ENCODE peak calls at places on chromosome 16, in nine cellular contexts. One of them, this sample, is unnamed.

GRCh38 chr16:64131423-64131822 is 990.4 kb downstream of the CDH11 start:
- DNase-seq in DND-41: no peak
- DNase-seq in fibroblast of lung: no peak
- DNase-seq in colonic mucosa: no peak
- DNase-seq in endodermal cell: no peak
- DNase-seq in GM12878: no peak
- DNase-seq in BJ: no peak
- DNase-seq in brain microvascular endothelial cell: no peak
- DNase-seq in MM.1S: no peak
- DNase-seq in this sample: no peak

GRCh38 chr16:19520861-19521331 is 1.0 kb downstream of the GDE1 start:
- DNase-seq in DND-41: no peak
- DNase-seq in fibroblast of lung: peak; percentile 58
- DNase-seq in colonic mucosa: peak; percentile 66
- DNase-seq in endodermal cell: no peak
- DNase-seq in GM12878: peak; percentile 27
- DNase-seq in BJ: no peak
- DNase-seq in brain microvascular endothelial cell: peak; percentile 24
- DNase-seq in MM.1S: peak; percentile 48
- DNase-seq in this sample: peak; percentile 65

GRCh38 chr16:49343291-49343690 is 30.3 kb upstream of the C16orf78 start:
- DNase-seq in DND-41: no peak
- DNase-seq in fibroblast of lung: no peak
- DNase-seq in colonic mucosa: no peak
- DNase-seq in endodermal cell: no peak
- DNase-seq in GM12878: no peak
- DNase-seq in BJ: no peak
- DNase-seq in brain microvascular endothelial cell: no peak
- DNase-seq in MM.1S: no peak
- DNase-seq in this sample: no peak

GRCh38 chr16:19583665-19584300 is 28.3 kb downstream of the VPS35L start:
- DNase-seq in DND-41: no peak
- DNase-seq in fibroblast of lung: peak; percentile 48
- DNase-seq in colonic mucosa: peak; percentile 40
- DNase-seq in endodermal cell: peak; percentile 54
- DNase-seq in GM12878: no peak
- DNase-seq in BJ: no peak
- DNase-seq in brain microvascular endothelial cell: peak; percentile 47
- DNase-seq in MM.1S: peak; percentile 39
- DNase-seq in this sample: peak; percentile 52

GRCh38 chr16:49748322-49748721 is 107.6 kb downstream of the ZNF423 start:
- DNase-seq in DND-41: no peak
- DNase-seq in fibroblast of lung: peak; percentile 81
- DNase-seq in colonic mucosa: no peak
- DNase-seq in endodermal cell: no peak
- DNase-seq in GM12878: no peak
- DNase-seq in BJ: no peak
- DNase-seq in brain microvascular endothelial cell: no peak
- DNase-seq in MM.1S: no peak
- DNase-seq in this sample: no peak

GRCh38 chr16:68366062-68366461 is 55.2 kb downstream of the PRMT7 start:
- DNase-seq in DND-41: no peak
- DNase-seq in fibroblast of lung: no peak
- DNase-seq in colonic mucosa: no peak
- DNase-seq in endodermal cell: no peak
- DNase-seq in GM12878: no peak
- DNase-seq in BJ: no peak
- DNase-seq in brain microvascular endothelial cell: no peak
- DNase-seq in MM.1S: no peak
- DNase-seq in this sample: no peak

GRCh38 chr16:67190448-67191399 is 788 bp upstream of the EXOC3L1 start:
- DNase-seq in DND-41: no peak
- DNase-seq in fibroblast of lung: peak; percentile 32
- DNase-seq in colonic mucosa: no peak
- DNase-seq in endodermal cell: no peak
- DNase-seq in GM12878: no peak
- DNase-seq in BJ: no peak
- DNase-seq in brain microvascular endothelial cell: no peak
- DNase-seq in MM.1S: no peak
- DNase-seq in this sample: no peak

GRCh38 chr16:69917739-69918138 is 33.4 kb upstream of the CLEC18A start:
- DNase-seq in DND-41: no peak
- DNase-seq in fibroblast of lung: peak; percentile 98
- DNase-seq in colonic mucosa: no peak
- DNase-seq in endodermal cell: peak; percentile 92
- DNase-seq in GM12878: no peak
- DNase-seq in BJ: peak; percentile 79
- DNase-seq in brain microvascular endothelial cell: peak; percentile 95
- DNase-seq in MM.1S: no peak
- DNase-seq in this sample: peak; percentile 94

GRCh38 chr16:83113317-83113716 is 486.5 kb downstream of the CDH13 start:
- DNase-seq in DND-41: peak; percentile 49
- DNase-seq in fibroblast of lung: no peak
- DNase-seq in colonic mucosa: no peak
- DNase-seq in endodermal cell: peak; percentile 79
- DNase-seq in GM12878: no peak
- DNase-seq in BJ: no peak
- DNase-seq in brain microvascular endothelial cell: peak; percentile 32
- DNase-seq in MM.1S: no peak
- DNase-seq in this sample: no peak

GRCh38 chr16:28585674-28586073 is 11.2 kb downstream of the SULT1A2 start:
- DNase-seq in DND-41: no peak
- DNase-seq in fibroblast of lung: no peak
- DNase-seq in colonic mucosa: peak; percentile 78
- DNase-seq in endodermal cell: no peak
- DNase-seq in GM12878: no peak
- DNase-seq in BJ: no peak
- DNase-seq in brain microvascular endothelial cell: no peak
- DNase-seq in MM.1S: no peak
- DNase-seq in this sample: no peak

GRCh38 chr16:11349599-11350276 is 4.5 kb downstream of the RMI2 start:
- DNase-seq in DND-41: no peak
- DNase-seq in fibroblast of lung: peak; percentile 66
- DNase-seq in colonic mucosa: peak; percentile 62
- DNase-seq in endodermal cell: no peak
- DNase-seq in GM12878: no peak
- DNase-seq in BJ: peak; percentile 66
- DNase-seq in brain microvascular endothelial cell: no peak
- DNase-seq in MM.1S: no peak
- DNase-seq in this sample: peak; percentile 49

GRCh38 chr16:8998114-8998513 is 34.4 kb upstream of the USP7 start:
- DNase-seq in DND-41: no peak
- DNase-seq in fibroblast of lung: peak; percentile 42
- DNase-seq in colonic mucosa: no peak
- DNase-seq in endodermal cell: no peak
- DNase-seq in GM12878: no peak
- DNase-seq in BJ: peak; percentile 25
- DNase-seq in brain microvascular endothelial cell: peak; percentile 29
- DNase-seq in MM.1S: no peak
- DNase-seq in this sample: peak; percentile 55

GRCh38 chr16:80122155-80122554 is 418.6 kb upstream of the DYNLRB2 start:
- DNase-seq in DND-41: no peak
- DNase-seq in fibroblast of lung: peak; percentile 67
- DNase-seq in colonic mucosa: peak; percentile 51
- DNase-seq in endodermal cell: no peak
- DNase-seq in GM12878: no peak
- DNase-seq in BJ: peak; percentile 4
- DNase-seq in brain microvascular endothelial cell: no peak
- DNase-seq in MM.1S: no peak
- DNase-seq in this sample: no peak

GRCh38 chr16:11193494-11193893 is 62.5 kb downstream of the SOCS1 start:
- DNase-seq in DND-41: no peak
- DNase-seq in fibroblast of lung: no peak
- DNase-seq in colonic mucosa: no peak
- DNase-seq in endodermal cell: no peak
- DNase-seq in GM12878: no peak
- DNase-seq in BJ: no peak
- DNase-seq in brain microvascular endothelial cell: no peak
- DNase-seq in MM.1S: no peak
- DNase-seq in this sample: no peak

GRCh38 chr16:16830401-16830800 is 451.5 kb downstream of the NPIPA7 start:
- DNase-seq in DND-41: no peak
- DNase-seq in fibroblast of lung: no peak
- DNase-seq in colonic mucosa: no peak
- DNase-seq in endodermal cell: no peak
- DNase-seq in GM12878: no peak
- DNase-seq in BJ: no peak
- DNase-seq in brain microvascular endothelial cell: no peak
- DNase-seq in MM.1S: no peak
- DNase-seq in this sample: no peak

GRCh38 chr16:1291576-1291974 is 17.9 kb upstream of the UBE2I start:
- DNase-seq in DND-41: no peak
- DNase-seq in fibroblast of lung: no peak
- DNase-seq in colonic mucosa: no peak
- DNase-seq in endodermal cell: no peak
- DNase-seq in GM12878: no peak
- DNase-seq in BJ: no peak
- DNase-seq in brain microvascular endothelial cell: no peak
- DNase-seq in MM.1S: no peak
- DNase-seq in this sample: no peak

GRCh38 chr16:48113471-48113870 is 42.3 kb downstream of the ABCC12 start:
- DNase-seq in DND-41: no peak
- DNase-seq in fibroblast of lung: no peak
- DNase-seq in colonic mucosa: no peak
- DNase-seq in endodermal cell: peak; percentile 76
- DNase-seq in GM12878: no peak
- DNase-seq in BJ: no peak
- DNase-seq in brain microvascular endothelial cell: no peak
- DNase-seq in MM.1S: no peak
- DNase-seq in this sample: peak; percentile 25
- TF ChIP-seq CTCF in DND-41: peak; percentile 23
- TF ChIP-seq CTCF in fibroblast of lung: no peak
- TF ChIP-seq CTCF in colonic mucosa: no peak
- TF ChIP-seq CTCF in endodermal cell: peak; percentile 75
- TF ChIP-seq CTCF in GM12878: peak; percentile 16
- TF ChIP-seq CTCF in BJ: no peak
- TF ChIP-seq CTCF in brain microvascular endothelial cell: peak; percentile 34
- TF ChIP-seq CTCF in MM.1S: no peak
- TF ChIP-seq CTCF in this sample: peak; percentile 49

DNA sequence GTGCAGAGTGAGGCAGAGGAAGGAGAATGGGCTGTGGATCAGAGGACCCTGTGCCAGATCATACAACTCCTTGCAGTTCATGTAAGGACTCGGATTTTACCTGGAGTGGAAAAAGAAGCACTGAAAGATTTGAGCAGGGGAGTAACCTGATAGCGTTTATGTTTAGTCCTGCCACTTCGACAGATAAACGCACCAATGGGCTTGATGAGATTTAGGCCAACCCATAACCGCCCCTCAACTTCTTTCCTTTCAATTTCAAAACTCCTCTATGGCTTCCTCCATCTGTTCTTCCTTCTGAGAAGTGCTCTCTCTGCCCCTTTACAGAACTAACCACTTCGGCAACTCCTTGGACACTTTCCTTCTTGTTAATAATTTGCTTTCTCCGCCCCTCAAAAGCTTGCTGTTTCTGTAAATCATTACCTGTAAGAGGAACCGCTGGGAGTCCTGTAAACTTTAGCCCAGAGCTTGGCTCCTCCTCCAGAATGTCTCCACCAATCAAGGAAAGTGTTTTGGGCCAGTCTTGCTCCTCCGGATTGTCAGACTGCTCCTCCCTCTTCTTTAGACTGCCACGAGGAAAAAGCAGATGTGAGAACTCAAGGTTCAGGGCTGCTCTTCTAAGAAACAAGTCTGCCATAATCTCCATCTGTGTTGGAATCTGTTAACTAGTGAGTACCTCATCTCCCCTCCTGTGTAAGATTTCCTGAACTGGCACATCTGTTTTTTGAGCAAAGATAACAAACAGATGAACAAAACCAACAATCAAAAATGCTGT is at the start of gene ACSM3:
- DNase-seq in DND-41: peak; percentile 53
- DNase-seq in fibroblast of lung: peak; percentile 71
- DNase-seq in colonic mucosa: peak; percentile 92
- DNase-seq in endodermal cell: peak; percentile 90
- DNase-seq in GM12878: peak; percentile 93
- DNase-seq in BJ: peak; percentile 47
- DNase-seq in brain microvascular endothelial cell: peak; percentile 53
- DNase-seq in MM.1S: peak; percentile 93
- DNase-seq in this sample: peak; percentile 83
- H3K4me3 ChIP-seq in DND-41: peak within 1 kb of the TSS; percentile 15
- H3K4me3 ChIP-seq in fibroblast of lung: peak within 1 kb of the TSS; percentile 60
- H3K4me3 ChIP-seq in colonic mucosa: peak within 1 kb of the TSS; percentile 14
- H3K4me3 ChIP-seq in endodermal cell: peak within 1 kb of the TSS; percentile 77
- H3K4me3 ChIP-seq in GM12878: peak within 1 kb of the TSS; percentile 59
- H3K4me3 ChIP-seq in BJ: peak within 1 kb of the TSS; percentile 45
- H3K4me3 ChIP-seq in brain microvascular endothelial cell: peak within 1 kb of the TSS; percentile 50
- H3K4me3 ChIP-seq in MM.1S: peak within 1 kb of the TSS; percentile 66
- H3K4me3 ChIP-seq in this sample: peak within 1 kb of the TSS; percentile 36

GRCh38 chr16:78210305-78210704 is 110.9 kb downstream of the WWOX start:
- DNase-seq in DND-41: no peak
- DNase-seq in fibroblast of lung: peak; percentile 49
- DNase-seq in colonic mucosa: no peak
- DNase-seq in endodermal cell: peak; percentile 52
- DNase-seq in GM12878: no peak
- DNase-seq in BJ: no peak
- DNase-seq in brain microvascular endothelial cell: peak; percentile 31
- DNase-seq in MM.1S: no peak
- DNase-seq in this sample: peak; percentile 95
- H3K27me3 ChIP-seq in DND-41: no peaks in the 10 kb centered on the region
- H3K27me3 ChIP-seq in fibroblast of lung: no peaks in the 10 kb centered on the region
- H3K27me3 ChIP-seq in colonic mucosa: no peaks in the 10 kb centered on the region
- H3K27me3 ChIP-seq in endodermal cell: no peaks in the 10 kb centered on the region
- H3K27me3 ChIP-seq in GM12878: no peaks in the 10 kb centered on the region
- H3K27me3 ChIP-seq in BJ: no peaks in the 10 kb centered on the region
- H3K27me3 ChIP-seq in brain microvascular endothelial cell: no peaks in the 10 kb centered on the region
- H3K27me3 ChIP-seq in MM.1S: no peaks in the 10 kb centered on the region
- H3K27me3 ChIP-seq in this sample: no peaks in the 10 kb centered on the region

GRCh38 chr16:24221219-24221618 is 34.9 kb upstream of the CACNG3 start:
- DNase-seq in DND-41: no peak
- DNase-seq in fibroblast of lung: no peak
- DNase-seq in colonic mucosa: no peak
- DNase-seq in endodermal cell: no peak
- DNase-seq in GM12878: no peak
- DNase-seq in BJ: no peak
- DNase-seq in brain microvascular endothelial cell: no peak
- DNase-seq in MM.1S: no peak
- DNase-seq in this sample: no peak

GRCh38 chr16:24218299-24218698 is 37.8 kb upstream of the CACNG3 start:
- DNase-seq in DND-41: no peak
- DNase-seq in fibroblast of lung: no peak
- DNase-seq in colonic mucosa: no peak
- DNase-seq in endodermal cell: no peak
- DNase-seq in GM12878: no peak
- DNase-seq in BJ: no peak
- DNase-seq in brain microvascular endothelial cell: no peak
- DNase-seq in MM.1S: no peak
- DNase-seq in this sample: no peak

GRCh38 chr16:24216961-24217360 is 39.2 kb upstream of the CACNG3 start:
- DNase-seq in DND-41: no peak
- DNase-seq in fibroblast of lung: no peak
- DNase-seq in colonic mucosa: no peak
- DNase-seq in endodermal cell: no peak
- DNase-seq in GM12878: no peak
- DNase-seq in BJ: no peak
- DNase-seq in brain microvascular endothelial cell: no peak
- DNase-seq in MM.1S: no peak
- DNase-seq in this sample: no peak

DNA sequence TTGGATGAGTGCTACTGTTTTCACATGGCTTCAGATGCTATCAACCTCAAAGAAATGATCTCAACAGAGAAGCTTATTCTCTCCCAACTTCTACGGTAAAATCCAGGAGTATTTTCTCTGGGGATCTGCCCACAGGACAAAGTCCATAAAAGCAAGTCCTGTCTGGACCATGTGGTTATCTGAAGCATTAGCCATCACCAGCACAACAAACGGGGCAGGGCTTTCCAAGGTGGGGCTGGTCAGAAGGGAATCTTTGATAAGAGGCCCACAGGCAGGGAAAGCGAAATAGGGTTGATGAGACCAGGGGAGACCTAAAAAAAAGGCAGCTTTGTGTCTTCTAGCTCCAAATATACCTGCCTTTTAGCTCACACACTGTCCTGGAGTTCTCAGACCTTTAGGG is 38.7 kb upstream of the CACNG3 start:
- DNase-seq in DND-41: no peak
- DNase-seq in fibroblast of lung: no peak
- DNase-seq in colonic mucosa: no peak
- DNase-seq in endodermal cell: no peak
- DNase-seq in GM12878: no peak
- DNase-seq in BJ: no peak
- DNase-seq in brain microvascular endothelial cell: no peak
- DNase-seq in MM.1S: no peak
- DNase-seq in this sample: no peak
- TF ChIP-seq CTCF in DND-41: no peak
- TF ChIP-seq CTCF in fibroblast of lung: no peak
- TF ChIP-seq CTCF in colonic mucosa: no peak
- TF ChIP-seq CTCF in endodermal cell: no peak
- TF ChIP-seq CTCF in GM12878: no peak
- TF ChIP-seq CTCF in BJ: no peak
- TF ChIP-seq CTCF in brain microvascular endothelial cell: no peak
- TF ChIP-seq CTCF in MM.1S: no peak
- TF ChIP-seq CTCF in this sample: no peak

This sample was measured in bronchial epithelial cell.